ENCODE peak calls at places on chromosomes 5 and 9, in five cellular contexts. F, X, J, Q and A are unnamed samples.
A peak's percentile ranks its signal among the peaks of the same experiment; 100 is the strongest.

GRCh38 chr5:128494516-128494915 is 43.5 kb downstream of the FBN2 start:
- DNase-seq in F (no peak), X (no peak), J (no peak), Q (peak; percentile 12), A (no peak)

GRCh38 chr5:93596676-93597441 is 13.8 kb downstream of the NR2F1 start:
- DNase-seq in J (no peak), Q (no peak), X (no peak), F (no peak), A (no peak)

GRCh38 chr5:72325566-72326297 is 5.6 kb downstream of the PTCD2 start:
- DNase-seq in Q (peak; percentile 85), F (peak; percentile 11), X (no peak), J (no peak), A (peak; percentile 48)

GRCh38 chr5:111301264-111301663 is 77.1 kb downstream of the CAMK4 start:
- DNase-seq in X (no peak), F (no peak), J (no peak), Q (no peak), A (no peak)

GRCh38 chr9:95963659-95964058 is 88.2 kb downstream of the ERCC6L2 start:
- DNase-seq in Q (no peak), F (no peak), J (no peak), X (no peak), A (no peak)

GRCh38 chr5:135560858-135561257 is 17.9 kb downstream of the CXCL14 start:
- DNase-seq in F (no peak), J (peak; percentile 29), X (peak; percentile 38), Q (peak; percentile 74), A (peak; percentile 69)

GRCh38 chr5:108900668-108901067 is 153.0 kb downstream of the FER start:
- DNase-seq in X (no peak), Q (peak; percentile 23), J (no peak), F (no peak), A (peak; percentile 56)

GRCh38 chr9:14500705-14501104 is 186.8 kb upstream of the NFIB start:
- DNase-seq in X (no peak), Q (no peak), F (no peak), J (no peak), A (no peak)

GRCh38 chr5:173878224-173878967 is 9.8 kb upstream of the CPEB4 start:
- DNase-seq in J (no peak), X (no peak), F (no peak), Q (no peak), A (no peak)